ENCODE peak calls at places on chromosomes 13 and 19, in nine cellular contexts. Y, D, E, S, Z, R, M, H and F are unnamed samples.

GRCh38 chr13:111245781-111246384 is 74.6 kb upstream of the TEX29 start:
- DNase-seq in Y (no peak), D (no peak), E (no peak), S (no peak), Z (no peak), R (peak; percentile 56), M (no peak), H (no peak), F (no peak)

GRCh38 chr19:34838753-34839431 is 65.9 kb upstream of the ZNF599 start:
- DNase-seq in Y (peak; percentile 31), D (no peak), E (no peak), S (peak; percentile 65), Z (no peak), R (no peak), M (peak; percentile 9), H (no peak), F (no peak)

GRCh38 chr19:48390188-48391099 is 907 bp downstream of the KDELR1 start:
- DNase-seq in Y (peak; percentile 75), D (no peak), E (peak; percentile 63), S (peak; percentile 91), Z (peak; percentile 42), R (peak; percentile 49), M (peak; percentile 97), H (peak; percentile 67), F (no peak)

GRCh38 chr13:108895220-108895704 is 265.9 kb downstream of the MYO16 start:
- DNase-seq in Y (no peak), D (no peak), E (no peak), S (no peak), Z (no peak), R (peak; percentile 69), M (peak; percentile 56), H (no peak), F (no peak)

GRCh38 chr19:52662631-52663030 is 24.5 kb upstream of the ZNF83 start:
- DNase-seq in Y (no peak), D (no peak), E (no peak), S (no peak), Z (no peak), R (no peak), M (no peak), H (no peak), F (no peak)

GRCh38 chr13:39144941-39145533 is 106.8 kb downstream of the NHLRC3 start:
- DNase-seq in Y (peak; percentile 33), D (peak; percentile 25), E (peak; percentile 60), S (no peak), Z (peak; percentile 61), R (peak; percentile 70), M (peak; percentile 71), H (no peak), F (peak; percentile 5)

GRCh38 chr13:97133955-97134354 is 88.2 kb upstream of the MBNL2 start:
- DNase-seq in Y (no peak), D (no peak), E (no peak), S (no peak), Z (no peak), R (no peak), M (no peak), H (no peak), F (no peak)

GRCh38 chr19:10363789-10364281 is 16.5 kb downstream of the TYK2 start:
- DNase-seq in Y (no peak), D (no peak), E (no peak), S (no peak), Z (no peak), R (no peak), M (peak; percentile 81), H (no peak), F (peak; percentile 85)

GRCh38 chr13:79457948-79458347 is 23.0 kb upstream of the NDFIP2 start:
- DNase-seq in Y (no peak), D (no peak), E (no peak), S (no peak), Z (no peak), R (peak; percentile 91), M (peak; percentile 31), H (no peak), F (no peak)

GRCh38 chr13:59094149-59094548 is 1069.6 kb downstream of the DIAPH3 start:
- DNase-seq in Y (no peak), D (no peak), E (no peak), S (no peak), Z (no peak), R (peak; percentile 2), M (no peak), H (no peak), F (no peak)

GRCh38 chr13:97492257-97492656 is 58.3 kb downstream of the RAP2A start:
- DNase-seq in Y (no peak), D (no peak), E (no peak), S (no peak), Z (no peak), R (no peak), M (no peak), H (no peak), F (no peak)

GRCh38 chr19:46256855-46257254 is 27.3 kb downstream of the IGFL1 start:
- DNase-seq in Y (no peak), D (no peak), E (no peak), S (no peak), Z (no peak), R (peak; percentile 31), M (peak; percentile 76), H (no peak), F (no peak)

GRCh38 chr13:113187263-113187669 is 21.2 kb downstream of the PCID2 start:
- DNase-seq in Y (peak; percentile 51), D (peak; percentile 94), E (peak; percentile 85), S (no peak), Z (peak; percentile 71), R (peak; percentile 100), M (peak; percentile 63), H (no peak), F (peak; percentile 96)

GRCh38 chr19:39138221-39139211 is 12.9 kb downstream of the PAK4 start:
- DNase-seq in Y (no peak), D (no peak), E (no peak), S (no peak), Z (no peak), R (no peak), M (no peak), H (no peak), F (no peak)

GRCh38 chr13:92390217-92390616 is 836.4 kb upstream of the GPC6 start:
- DNase-seq in Y (no peak), D (no peak), E (no peak), S (no peak), Z (no peak), R (no peak), M (no peak), H (no peak), F (no peak)

GRCh38 chr19:58330458-58330857 is 3.7 kb downstream of the ZSCAN22 start:
- DNase-seq in Y (no peak), D (peak; percentile 55), E (no peak), S (no peak), Z (no peak), R (peak; percentile 76), M (no peak), H (no peak), F (peak; percentile 96)
- TF ChIP-seq POLR2A in Y (no peak), D (no peak), E (no peak), S (no peak), Z (no peak), R (no peak), M (no peak), H (no peak), F (no peak)

GRCh38 chr19:40803170-40803856 is 4.3 kb downstream of the EGLN2 start:
- DNase-seq in Y (no peak), D (no peak), E (no peak), S (no peak), Z (no peak), R (no peak), M (no peak), H (no peak), F (no peak)

GRCh38 chr19:40803857-40804782 is 5.1 kb downstream of the EGLN2 start:
- DNase-seq in Y (peak; percentile 83), D (no peak), E (peak; percentile 70), S (no peak), Z (peak; percentile 51), R (no peak), M (peak; percentile 34), H (no peak), F (no peak)

GRCh38 chr19:40805258-40805868 is 6.4 kb downstream of the EGLN2 start:
- DNase-seq in Y (peak; percentile 64), D (no peak), E (no peak), S (no peak), Z (no peak), R (no peak), M (no peak), H (no peak), F (no peak)

GRCh38 chr19:40806385-40807146 is 7.6 kb downstream of the EGLN2 start:
- DNase-seq in Y (peak; percentile 76), D (peak; percentile 100), E (peak; percentile 90), S (peak; percentile 93), Z (peak; percentile 89), R (peak; percentile 95), M (peak; percentile 44), H (peak; percentile 67), F (peak; percentile 63)

DNA sequence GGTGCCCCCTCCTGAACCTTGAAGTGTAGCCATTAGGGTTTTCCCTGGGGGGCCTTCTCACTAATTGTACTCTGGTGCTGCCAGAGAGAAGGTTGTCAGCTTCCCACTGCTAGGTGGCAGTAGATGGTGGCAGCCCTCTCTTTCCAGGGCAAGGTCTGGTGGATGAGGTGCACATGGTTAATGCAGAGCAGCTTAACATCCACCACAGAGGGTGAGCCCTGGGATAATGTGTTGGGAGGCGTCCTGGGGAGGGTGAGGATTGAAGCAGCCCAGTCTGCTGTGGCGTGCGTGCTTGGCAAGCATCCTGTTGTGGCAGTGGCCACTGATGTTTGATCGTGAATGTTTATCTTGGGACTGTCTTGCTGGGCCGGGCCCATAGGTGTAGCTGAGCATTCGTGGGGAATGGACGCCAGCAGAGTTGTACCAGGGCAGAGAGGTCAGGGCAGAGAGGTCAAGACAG is 5.8 kb downstream of the EGLN2 start:
- DNase-seq in Y (no peak), D (no peak), E (no peak), S (no peak), Z (no peak), R (no peak), M (no peak), H (no peak), F (no peak)
- TF ChIP-seq POLR2A in Y (no peak), D (no peak), E (no peak), S (no peak), Z (no peak), R (no peak), M (no peak), H (no peak), F (no peak)

GRCh38 chr19:17303167-17303939 is at the start of gene ABHD8:
- DNase-seq in Y (peak; percentile 98), D (peak; percentile 71), E (peak; percentile 96), S (peak; percentile 99), Z (peak; percentile 96), R (peak; percentile 94), M (peak; percentile 80), H (peak; percentile 96), F (peak; percentile 92)
- TF ChIP-seq POLR2A in Y (no peak), D (peak; percentile 43), E (no peak), S (no peak), Z (peak; percentile 70), R (no peak), M (no peak), H (peak; percentile 25), F (peak; percentile 47)

DNA sequence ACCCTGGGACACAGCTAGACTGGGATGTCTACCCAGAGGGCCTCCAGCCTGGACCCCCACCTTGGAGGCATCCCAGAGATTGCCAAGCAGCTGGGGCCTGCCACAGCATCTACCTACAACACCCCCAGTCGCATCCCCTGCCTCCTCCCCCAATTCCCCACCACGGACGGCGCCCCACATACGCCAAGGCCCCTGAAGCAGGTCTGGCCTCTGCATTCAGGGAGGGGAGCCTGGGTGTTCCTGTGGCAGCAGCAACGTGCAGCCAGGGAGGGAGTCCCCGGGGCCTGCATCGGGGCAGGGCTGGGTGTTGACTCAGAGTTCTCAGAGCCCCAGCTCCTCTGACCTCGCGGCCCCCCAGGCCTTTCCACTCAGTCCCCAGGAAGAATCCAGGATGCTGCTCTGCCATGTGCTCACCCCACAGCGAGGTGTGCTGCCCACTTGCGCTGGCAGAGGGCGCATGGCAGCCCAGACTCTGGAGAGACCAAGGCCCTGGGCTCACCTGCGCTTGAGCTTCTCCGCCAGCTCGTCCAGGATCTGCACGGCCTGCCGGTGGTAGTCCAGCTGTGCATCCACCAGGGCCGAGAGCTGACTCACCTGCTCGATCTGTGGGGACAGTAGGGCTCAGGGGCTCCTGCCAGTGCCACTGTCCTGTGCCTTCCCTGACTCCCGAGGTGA is 19.6 kb downstream of the MPND start:
- DNase-seq in Y (no peak), D (no peak), E (no peak), S (peak; percentile 73), Z (no peak), R (no peak), M (no peak), H (no peak), F (no peak)
- TF ChIP-seq POLR2A in Y (no peak), D (no peak), E (no peak), S (no peak), Z (no peak), R (no peak), M (no peak), H (no peak), F (no peak)